ENCODE peak calls at places on chromosome 12, in ten cellular contexts. One of them, this sample, is unnamed. For H3K4me1, the result is how much of the 10 kb centered on the place peaks cover.

GRCh38 chr12:96361074-96361473 is 39.2 kb downstream of the CDK17 start:
- DNase-seq in thoracic aorta: no peak
- DNase-seq in CD8-positive, alpha-beta memory T cell: no peak
- DNase-seq in SJCRH30: no peak
- DNase-seq in adipocyte: no peak
- DNase-seq in body of pancreas: no peak
- DNase-seq in aorta: no peak
- DNase-seq in tibial artery: no peak
- DNase-seq in fibroblast of lung: no peak
- DNase-seq in A549: no peak
- DNase-seq in this sample: no peak

GRCh38 chr12:52086944-52087835 is 7.7 kb downstream of the SMIM41 start:
- DNase-seq in SJCRH30: no peak
- DNase-seq in aorta: no peak
- DNase-seq in body of pancreas: no peak
- DNase-seq in fibroblast of lung: no peak
- DNase-seq in A549: no peak
- DNase-seq in thoracic aorta: no peak
- DNase-seq in CD8-positive, alpha-beta memory T cell: no peak
- DNase-seq in adipocyte: no peak
- DNase-seq in tibial artery: no peak
- DNase-seq in this sample: no peak

GRCh38 chr12:28872654-28873268 is 276.3 kb upstream of the FAR2 start:
- DNase-seq in SJCRH30: peak
- DNase-seq in CD8-positive, alpha-beta memory T cell: no peak
- DNase-seq in thoracic aorta: no peak
- DNase-seq in tibial artery: no peak
- DNase-seq in body of pancreas: peak
- DNase-seq in fibroblast of lung: peak
- DNase-seq in aorta: no peak
- DNase-seq in A549: peak
- DNase-seq in adipocyte: peak
- DNase-seq in this sample: peak

GRCh38 chr12:19431407-19432308 is 7.6 kb upstream of the AEBP2 start:
- DNase-seq in CD8-positive, alpha-beta memory T cell: no peak
- DNase-seq in tibial artery: no peak
- DNase-seq in fibroblast of lung: peak
- DNase-seq in A549: no peak
- DNase-seq in SJCRH30: peak
- DNase-seq in body of pancreas: no peak
- DNase-seq in thoracic aorta: no peak
- DNase-seq in aorta: peak
- DNase-seq in adipocyte: peak
- DNase-seq in this sample: peak

GRCh38 chr12:6112004-6112403 is 12.5 kb downstream of the VWF start:
- DNase-seq in adipocyte: no peak
- DNase-seq in A549: no peak
- DNase-seq in fibroblast of lung: no peak
- DNase-seq in aorta: no peak
- DNase-seq in thoracic aorta: no peak
- DNase-seq in body of pancreas: no peak
- DNase-seq in SJCRH30: no peak
- DNase-seq in tibial artery: no peak
- DNase-seq in CD8-positive, alpha-beta memory T cell: no peak
- DNase-seq in this sample: no peak

GRCh38 chr12:118853634-118854033 is 127.7 kb upstream of the SRRM4 start:
- DNase-seq in tibial artery: no peak
- DNase-seq in aorta: no peak
- DNase-seq in fibroblast of lung: no peak
- DNase-seq in A549: no peak
- DNase-seq in body of pancreas: no peak
- DNase-seq in thoracic aorta: no peak
- DNase-seq in adipocyte: no peak
- DNase-seq in SJCRH30: peak
- DNase-seq in CD8-positive, alpha-beta memory T cell: no peak
- DNase-seq in this sample: no peak

GRCh38 chr12:75660107-75660530 is 148.7 kb upstream of the KRR1 start:
- DNase-seq in fibroblast of lung: peak
- DNase-seq in tibial artery: no peak
- DNase-seq in adipocyte: peak
- DNase-seq in SJCRH30: no peak
- DNase-seq in A549: no peak
- DNase-seq in thoracic aorta: no peak
- DNase-seq in body of pancreas: no peak
- DNase-seq in aorta: no peak
- DNase-seq in CD8-positive, alpha-beta memory T cell: no peak
- DNase-seq in this sample: peak

GRCh38 chr12:104975621-104976343 is 10.3 kb upstream of the NOPCHAP1 start:
- DNase-seq in aorta: no peak
- DNase-seq in fibroblast of lung: peak
- DNase-seq in CD8-positive, alpha-beta memory T cell: no peak
- DNase-seq in tibial artery: no peak
- DNase-seq in A549: no peak
- DNase-seq in adipocyte: peak
- DNase-seq in body of pancreas: no peak
- DNase-seq in thoracic aorta: no peak
- DNase-seq in SJCRH30: no peak
- DNase-seq in this sample: peak

GRCh38 chr12:62533087-62533754 is 66.6 kb downstream of the MON2 start:
- DNase-seq in adipocyte: no peak
- DNase-seq in A549: no peak
- DNase-seq in body of pancreas: no peak
- DNase-seq in thoracic aorta: no peak
- DNase-seq in fibroblast of lung: no peak
- DNase-seq in aorta: no peak
- DNase-seq in SJCRH30: no peak
- DNase-seq in CD8-positive, alpha-beta memory T cell: no peak
- DNase-seq in tibial artery: no peak
- DNase-seq in this sample: no peak

GRCh38 chr12:12916135-12916956 is 25.0 kb downstream of the GPRC5A start:
- DNase-seq in fibroblast of lung: peak
- DNase-seq in aorta: peak
- DNase-seq in tibial artery: peak
- DNase-seq in adipocyte: peak
- DNase-seq in SJCRH30: peak
- DNase-seq in thoracic aorta: peak
- DNase-seq in body of pancreas: peak
- DNase-seq in CD8-positive, alpha-beta memory T cell: peak
- DNase-seq in A549: peak
- DNase-seq in this sample: peak

GRCh38 chr12:55713721-55714120 is 2.1 kb upstream of the BLOC1S1 start:
- DNase-seq in SJCRH30: no peak
- DNase-seq in adipocyte: peak
- DNase-seq in CD8-positive, alpha-beta memory T cell: no peak
- DNase-seq in body of pancreas: no peak
- DNase-seq in A549: peak
- DNase-seq in aorta: no peak
- DNase-seq in tibial artery: no peak
- DNase-seq in thoracic aorta: no peak
- DNase-seq in fibroblast of lung: peak
- DNase-seq in this sample: no peak

GRCh38 chr12:90925562-90925961 is 29.4 kb downstream of the CCER1 start:
- DNase-seq in CD8-positive, alpha-beta memory T cell: no peak
- DNase-seq in body of pancreas: no peak
- DNase-seq in A549: no peak
- DNase-seq in aorta: no peak
- DNase-seq in thoracic aorta: no peak
- DNase-seq in adipocyte: no peak
- DNase-seq in SJCRH30: no peak
- DNase-seq in fibroblast of lung: no peak
- DNase-seq in tibial artery: no peak
- DNase-seq in this sample: no peak

DNA sequence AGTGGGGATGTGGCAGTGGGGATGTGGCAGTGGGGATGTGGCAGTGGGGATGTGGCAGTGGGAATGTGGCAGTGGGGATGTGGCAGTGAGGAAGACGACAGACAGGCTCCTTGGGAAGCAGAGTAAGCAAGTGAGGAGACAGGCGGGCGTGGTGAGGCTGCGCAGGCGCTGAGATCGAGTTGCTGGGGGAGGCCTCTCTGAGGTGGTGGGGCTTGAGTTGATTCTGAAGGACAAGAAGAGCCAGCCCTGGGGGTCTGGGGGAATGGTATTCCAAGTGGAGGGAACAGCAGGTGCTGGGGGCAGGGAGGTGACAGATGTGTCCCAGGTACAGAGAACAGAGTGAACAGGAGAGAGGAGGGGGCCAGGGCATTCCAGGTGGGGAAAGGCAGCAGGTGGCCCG is 33.8 kb upstream of the TSPAN9 start:
- DNase-seq in fibroblast of lung: no peak
- DNase-seq in thoracic aorta: no peak
- DNase-seq in SJCRH30: no peak
- DNase-seq in CD8-positive, alpha-beta memory T cell: no peak
- DNase-seq in aorta: no peak
- DNase-seq in tibial artery: no peak
- DNase-seq in A549: no peak
- DNase-seq in body of pancreas: no peak
- DNase-seq in adipocyte: no peak
- DNase-seq in this sample: no peak
- H3K4me1 ChIP-seq in fibroblast of lung: under half
- H3K4me1 ChIP-seq in thoracic aorta: under half
- H3K4me1 ChIP-seq in SJCRH30: under half
- H3K4me1 ChIP-seq in CD8-positive, alpha-beta memory T cell: under half
- H3K4me1 ChIP-seq in aorta: under half
- H3K4me1 ChIP-seq in tibial artery: under half
- H3K4me1 ChIP-seq in A549: under half
- H3K4me1 ChIP-seq in body of pancreas: under half
- H3K4me1 ChIP-seq in adipocyte: under half
- H3K4me1 ChIP-seq in this sample: under half

DNA sequence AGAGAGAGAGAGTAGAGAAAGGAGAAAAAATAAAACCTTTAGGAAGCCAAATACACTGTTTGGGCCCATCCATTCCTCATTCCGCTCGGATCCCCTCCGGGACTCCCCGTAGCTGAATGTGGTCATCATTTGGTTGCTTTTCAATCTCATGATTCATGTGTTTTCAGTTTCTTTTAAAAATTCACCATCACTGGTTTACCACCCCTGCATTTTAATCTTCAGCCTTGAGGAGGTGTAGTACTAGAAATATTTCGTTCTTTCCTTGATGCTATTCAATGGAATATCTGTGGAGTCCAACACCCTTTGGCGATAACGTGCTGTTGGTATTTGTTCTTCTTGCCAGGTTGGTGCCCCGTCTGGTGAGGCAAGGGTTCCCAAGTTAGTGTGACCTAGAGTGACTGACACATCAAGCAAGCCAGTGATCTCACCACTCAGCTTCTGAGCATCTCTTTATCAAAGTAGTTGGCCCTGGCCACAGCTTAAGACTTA is 60.1 kb downstream of the PLXNC1 start:
- DNase-seq in adipocyte: no peak
- DNase-seq in aorta: no peak
- DNase-seq in tibial artery: no peak
- DNase-seq in fibroblast of lung: no peak
- DNase-seq in thoracic aorta: no peak
- DNase-seq in body of pancreas: no peak
- DNase-seq in SJCRH30: no peak
- DNase-seq in CD8-positive, alpha-beta memory T cell: peak
- DNase-seq in A549: no peak
- DNase-seq in this sample: no peak
- H3K4me1 ChIP-seq in adipocyte: under half
- H3K4me1 ChIP-seq in aorta: under half
- H3K4me1 ChIP-seq in tibial artery: under half
- H3K4me1 ChIP-seq in fibroblast of lung: under half
- H3K4me1 ChIP-seq in thoracic aorta: under half
- H3K4me1 ChIP-seq in body of pancreas: under half
- H3K4me1 ChIP-seq in SJCRH30: under half
- H3K4me1 ChIP-seq in CD8-positive, alpha-beta memory T cell: under half
- H3K4me1 ChIP-seq in A549: under half
- H3K4me1 ChIP-seq in this sample: under half

DNA sequence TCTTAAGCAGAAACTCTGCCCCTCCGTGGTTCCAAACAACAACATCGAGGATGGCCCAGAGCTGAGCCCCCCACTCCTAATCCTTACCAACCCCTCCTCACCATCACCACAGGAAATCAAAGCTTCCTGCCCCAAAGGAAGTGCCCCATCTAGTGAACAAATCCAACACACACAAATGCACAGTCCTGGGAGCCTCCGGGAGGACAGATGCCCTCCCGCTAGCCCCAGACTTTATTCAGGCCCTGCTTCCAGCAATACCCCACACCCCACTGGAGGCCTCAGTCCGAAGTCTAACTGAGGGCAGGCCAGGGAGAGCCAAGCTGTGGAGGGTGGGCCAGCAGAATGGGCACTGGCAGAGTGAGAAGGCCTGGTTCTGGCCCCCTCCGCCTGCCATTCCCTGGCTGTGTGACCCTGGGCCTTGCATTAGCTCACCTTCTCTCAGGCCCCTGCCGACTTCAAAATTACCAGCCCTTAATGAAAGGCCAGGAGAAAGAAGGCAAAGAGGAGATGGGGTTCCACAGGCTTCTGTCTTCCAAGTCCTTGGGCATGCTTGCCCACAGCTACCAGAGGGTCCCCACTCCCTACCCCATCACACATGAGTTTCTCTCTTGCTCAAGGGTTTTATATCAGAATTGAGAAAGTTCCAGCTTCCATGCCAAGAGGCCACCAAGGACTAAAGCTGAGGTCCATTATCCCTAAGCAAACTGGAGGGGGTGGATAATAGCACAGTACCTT is 2.3 kb downstream of the HDAC7 start:
- DNase-seq in thoracic aorta: no peak
- DNase-seq in tibial artery: no peak
- DNase-seq in body of pancreas: no peak
- DNase-seq in aorta: peak
- DNase-seq in CD8-positive, alpha-beta memory T cell: no peak
- DNase-seq in adipocyte: peak
- DNase-seq in A549: peak
- DNase-seq in fibroblast of lung: no peak
- DNase-seq in SJCRH30: no peak
- DNase-seq in this sample: no peak
- H3K4me1 ChIP-seq in thoracic aorta: half or more
- H3K4me1 ChIP-seq in tibial artery: half or more
- H3K4me1 ChIP-seq in body of pancreas: half or more
- H3K4me1 ChIP-seq in aorta: under half
- H3K4me1 ChIP-seq in CD8-positive, alpha-beta memory T cell: half or more
- H3K4me1 ChIP-seq in adipocyte: half or more
- H3K4me1 ChIP-seq in A549: half or more
- H3K4me1 ChIP-seq in fibroblast of lung: half or more
- H3K4me1 ChIP-seq in SJCRH30: half or more
- H3K4me1 ChIP-seq in this sample: half or more

DNA sequence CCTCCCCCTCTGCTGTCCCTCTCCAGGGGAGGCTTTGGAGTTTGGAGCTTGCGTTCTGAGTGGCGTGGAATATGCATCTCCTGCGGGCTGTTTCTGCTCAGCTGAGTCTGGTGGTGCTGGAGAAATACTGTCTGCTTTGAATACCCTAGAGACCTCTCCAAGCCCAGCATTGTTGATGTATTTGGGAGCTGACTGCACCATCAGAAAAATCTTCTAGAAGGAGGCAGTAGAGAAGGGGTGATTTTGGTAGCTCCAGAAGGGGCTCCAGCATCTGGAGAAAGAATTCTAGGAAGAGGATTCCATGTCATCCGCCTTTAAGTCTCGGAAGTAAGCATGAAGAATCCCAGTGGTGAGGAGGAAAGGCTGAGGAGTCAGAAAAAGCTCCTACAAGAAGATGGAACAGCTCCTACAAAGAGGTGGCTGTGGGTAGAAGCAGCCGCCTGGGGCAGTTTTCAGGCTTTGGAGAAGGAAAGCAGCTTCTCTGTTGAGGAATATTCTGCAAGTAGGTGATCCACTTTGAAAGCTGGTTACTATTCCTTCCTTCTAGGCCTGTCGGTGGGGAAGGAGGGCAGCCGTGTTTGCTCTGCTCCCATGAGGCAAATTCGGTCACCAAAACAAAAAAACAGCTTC is 9.7 kb downstream of the MLXIP start:
- DNase-seq in body of pancreas: no peak
- DNase-seq in adipocyte: no peak
- DNase-seq in tibial artery: no peak
- DNase-seq in fibroblast of lung: no peak
- DNase-seq in A549: no peak
- DNase-seq in thoracic aorta: no peak
- DNase-seq in CD8-positive, alpha-beta memory T cell: no peak
- DNase-seq in SJCRH30: no peak
- DNase-seq in aorta: no peak
- DNase-seq in this sample: no peak
- H3K4me1 ChIP-seq in body of pancreas: half or more
- H3K4me1 ChIP-seq in adipocyte: under half
- H3K4me1 ChIP-seq in tibial artery: half or more
- H3K4me1 ChIP-seq in fibroblast of lung: under half
- H3K4me1 ChIP-seq in A549: half or more
- H3K4me1 ChIP-seq in thoracic aorta: half or more
- H3K4me1 ChIP-seq in CD8-positive, alpha-beta memory T cell: half or more
- H3K4me1 ChIP-seq in SJCRH30: under half
- H3K4me1 ChIP-seq in aorta: under half
- H3K4me1 ChIP-seq in this sample: under half